ENCODE peak calls at places on chromosomes 4 and X, in seven cellular contexts. One of them, this sample, is unnamed.
A peak's percentile ranks its signal among the peaks of the same experiment; 100 is the strongest.

GRCh38 chr4:42641696-42642095 is 15.2 kb downstream of the ATP8A1 start:
- DNase-seq in uterus: no peak
- DNase-seq in ovary: no peak
- DNase-seq in tibial nerve: no peak
- DNase-seq in foreskin keratinocyte: no peak
- DNase-seq in A549: no peak
- DNase-seq in adrenal gland: no peak
- DNase-seq in this sample: no peak

GRCh38 chrX:125340508-125340907 is 20.8 kb downstream of the TEX13C start:
- DNase-seq in uterus: no peak
- DNase-seq in ovary: no peak
- DNase-seq in tibial nerve: no peak
- DNase-seq in foreskin keratinocyte: no peak
- DNase-seq in A549: no peak
- DNase-seq in adrenal gland: no peak
- DNase-seq in this sample: no peak

GRCh38 chr4:42282081-42282901 is 115.0 kb upstream of the SHISA3 start:
- DNase-seq in uterus: peak; percentile 19
- DNase-seq in ovary: peak; percentile 46
- DNase-seq in tibial nerve: peak; percentile 51
- DNase-seq in foreskin keratinocyte: peak; percentile 14
- DNase-seq in A549: peak; percentile 63
- DNase-seq in adrenal gland: peak; percentile 50
- DNase-seq in this sample: no peak

GRCh38 chr4:109848501-109848900 is 594 bp downstream of the LRIT3 start:
- DNase-seq in uterus: no peak
- DNase-seq in ovary: no peak
- DNase-seq in tibial nerve: no peak
- DNase-seq in foreskin keratinocyte: no peak
- DNase-seq in A549: no peak
- DNase-seq in adrenal gland: no peak
- DNase-seq in this sample: no peak

GRCh38 chr4:105232374-105232773 is 85.7 kb downstream of the TET2 start:
- DNase-seq in uterus: no peak
- DNase-seq in ovary: no peak
- DNase-seq in tibial nerve: no peak
- DNase-seq in foreskin keratinocyte: no peak
- DNase-seq in A549: no peak
- DNase-seq in adrenal gland: no peak
- DNase-seq in this sample: no peak

GRCh38 chrX:108198420-108198819 is 106.8 kb downstream of the ATG4A start:
- DNase-seq in uterus: peak; percentile 49
- DNase-seq in ovary: peak; percentile 72
- DNase-seq in tibial nerve: no peak
- DNase-seq in foreskin keratinocyte: no peak
- DNase-seq in A549: no peak
- DNase-seq in adrenal gland: peak; percentile 18
- DNase-seq in this sample: no peak

GRCh38 chr4:93810340-93810992 is 18.1 kb upstream of the ATOH1 start:
- DNase-seq in uterus: no peak
- DNase-seq in ovary: no peak
- DNase-seq in tibial nerve: no peak
- DNase-seq in foreskin keratinocyte: no peak
- DNase-seq in A549: no peak
- DNase-seq in adrenal gland: no peak
- DNase-seq in this sample: no peak

GRCh38 chr4:133152801-133153526 is 3.9 kb downstream of the PCDH10 start:
- DNase-seq in uterus: no peak
- DNase-seq in ovary: no peak
- DNase-seq in tibial nerve: no peak
- DNase-seq in foreskin keratinocyte: no peak
- DNase-seq in A549: no peak
- DNase-seq in adrenal gland: no peak
- DNase-seq in this sample: no peak

GRCh38 chr4:878796-879729 is 53.1 kb downstream of the GAK start:
- DNase-seq in uterus: no peak
- DNase-seq in ovary: no peak
- DNase-seq in tibial nerve: no peak
- DNase-seq in foreskin keratinocyte: no peak
- DNase-seq in A549: no peak
- DNase-seq in adrenal gland: no peak
- DNase-seq in this sample: no peak

GRCh38 chrX:139206914-139207313 is 323.6 kb upstream of the F9 start:
- DNase-seq in uterus: no peak
- DNase-seq in ovary: no peak
- DNase-seq in tibial nerve: no peak
- DNase-seq in foreskin keratinocyte: no peak
- DNase-seq in A549: no peak
- DNase-seq in adrenal gland: no peak
- DNase-seq in this sample: no peak

GRCh38 chrX:104707572-104707971 is 141.6 kb downstream of the IL1RAPL2 start:
- DNase-seq in uterus: no peak
- DNase-seq in ovary: no peak
- DNase-seq in tibial nerve: no peak
- DNase-seq in foreskin keratinocyte: no peak
- DNase-seq in A549: no peak
- DNase-seq in adrenal gland: no peak
- DNase-seq in this sample: no peak

GRCh38 chr4:19879330-19879729 is 372.4 kb upstream of the SLIT2 start:
- DNase-seq in uterus: no peak
- DNase-seq in ovary: no peak
- DNase-seq in tibial nerve: no peak
- DNase-seq in foreskin keratinocyte: no peak
- DNase-seq in A549: no peak
- DNase-seq in adrenal gland: no peak
- DNase-seq in this sample: no peak

GRCh38 chrX:15359701-15360100 is 24.4 kb upstream of the PIGA start:
- DNase-seq in uterus: no peak
- DNase-seq in ovary: no peak
- DNase-seq in tibial nerve: no peak
- DNase-seq in foreskin keratinocyte: no peak
- DNase-seq in A549: no peak
- DNase-seq in adrenal gland: no peak
- DNase-seq in this sample: no peak

GRCh38 chr4:37430718-37431416 is 186.3 kb downstream of the NWD2 start:
- DNase-seq in uterus: no peak
- DNase-seq in ovary: no peak
- DNase-seq in tibial nerve: no peak
- DNase-seq in foreskin keratinocyte: no peak
- DNase-seq in A549: no peak
- DNase-seq in adrenal gland: no peak
- DNase-seq in this sample: no peak

GRCh38 chr4:140151700-140152014 is 2.3 kb downstream of the MAML3 start:
- DNase-seq in uterus: peak; percentile 78
- DNase-seq in ovary: peak; percentile 86
- DNase-seq in tibial nerve: peak; percentile 51
- DNase-seq in foreskin keratinocyte: peak; percentile 72
- DNase-seq in A549: peak; percentile 94
- DNase-seq in adrenal gland: peak; percentile 90
- DNase-seq in this sample: peak; percentile 41

GRCh38 chrX:46567388-46567787 is 6.2 kb upstream of the CHST7 start:
- DNase-seq in uterus: no peak
- DNase-seq in ovary: no peak
- DNase-seq in tibial nerve: no peak
- DNase-seq in foreskin keratinocyte: no peak
- DNase-seq in A549: peak; percentile 80
- DNase-seq in adrenal gland: no peak
- DNase-seq in this sample: no peak

GRCh38 chr4:37561803-37562207 is 124.4 kb downstream of the RELL1 start:
- DNase-seq in uterus: no peak
- DNase-seq in ovary: no peak
- DNase-seq in tibial nerve: no peak
- DNase-seq in foreskin keratinocyte: peak; percentile 86
- DNase-seq in A549: peak; percentile 69
- DNase-seq in adrenal gland: no peak
- DNase-seq in this sample: no peak

GRCh38 chr4:158411180-158411721 is 110.4 kb upstream of the RXFP1 start:
- DNase-seq in uterus: no peak
- DNase-seq in ovary: no peak
- DNase-seq in tibial nerve: no peak
- DNase-seq in foreskin keratinocyte: no peak
- DNase-seq in A549: no peak
- DNase-seq in adrenal gland: no peak
- DNase-seq in this sample: no peak

GRCh38 chr4:40511017-40511614 is 118.5 kb downstream of the RBM47 start:
- DNase-seq in uterus: no peak
- DNase-seq in ovary: no peak
- DNase-seq in tibial nerve: no peak
- DNase-seq in foreskin keratinocyte: no peak
- DNase-seq in A549: no peak
- DNase-seq in adrenal gland: no peak
- DNase-seq in this sample: no peak

GRCh38 chr4:1477045-1477905 is 71.0 kb upstream of the NKX1-1 start:
- DNase-seq in uterus: peak; percentile 6
- DNase-seq in ovary: peak; percentile 17
- DNase-seq in tibial nerve: no peak
- DNase-seq in foreskin keratinocyte: no peak
- DNase-seq in A549: no peak
- DNase-seq in adrenal gland: no peak
- DNase-seq in this sample: no peak

GRCh38 chrX:23803931-23804381 is 21.0 kb downstream of the SAT1 start:
- DNase-seq in uterus: no peak
- DNase-seq in ovary: no peak
- DNase-seq in tibial nerve: no peak
- DNase-seq in foreskin keratinocyte: peak; percentile 91
- DNase-seq in A549: peak; percentile 96
- DNase-seq in adrenal gland: no peak
- DNase-seq in this sample: no peak
- H3K27ac ChIP-seq in uterus: peak overlapping the region; percentile 50
- H3K27ac ChIP-seq in ovary: no peak overlapping the region
- H3K27ac ChIP-seq in tibial nerve: no peak overlapping the region
- H3K27ac ChIP-seq in foreskin keratinocyte: peak overlapping the region; percentile 95
- H3K27ac ChIP-seq in A549: peak overlapping the region; percentile 88
- H3K27ac ChIP-seq in adrenal gland: no peak overlapping the region
- H3K27ac ChIP-seq in this sample: no peak overlapping the region

GRCh38 chrX:48584698-48585097 is 10.4 kb downstream of the RBM3 start:
- DNase-seq in uterus: no peak
- DNase-seq in ovary: no peak
- DNase-seq in tibial nerve: no peak
- DNase-seq in foreskin keratinocyte: no peak
- DNase-seq in A549: no peak
- DNase-seq in adrenal gland: no peak
- DNase-seq in this sample: no peak

GRCh38 chrX:48589482-48590162 is 7.7 kb upstream of the WDR13 start:
- DNase-seq in uterus: no peak
- DNase-seq in ovary: no peak
- DNase-seq in tibial nerve: no peak
- DNase-seq in foreskin keratinocyte: no peak
- DNase-seq in A549: no peak
- DNase-seq in adrenal gland: no peak
- DNase-seq in this sample: no peak

GRCh38 chrX:48592971-48593370 is 4.3 kb upstream of the WDR13 start:
- DNase-seq in uterus: no peak
- DNase-seq in ovary: no peak
- DNase-seq in tibial nerve: no peak
- DNase-seq in foreskin keratinocyte: no peak
- DNase-seq in A549: no peak
- DNase-seq in adrenal gland: no peak
- DNase-seq in this sample: no peak

GRCh38 chrX:48595929-48596328 is 1.4 kb upstream of the WDR13 start:
- DNase-seq in uterus: no peak
- DNase-seq in ovary: no peak
- DNase-seq in tibial nerve: no peak
- DNase-seq in foreskin keratinocyte: no peak
- DNase-seq in A549: no peak
- DNase-seq in adrenal gland: no peak
- DNase-seq in this sample: no peak

DNA sequence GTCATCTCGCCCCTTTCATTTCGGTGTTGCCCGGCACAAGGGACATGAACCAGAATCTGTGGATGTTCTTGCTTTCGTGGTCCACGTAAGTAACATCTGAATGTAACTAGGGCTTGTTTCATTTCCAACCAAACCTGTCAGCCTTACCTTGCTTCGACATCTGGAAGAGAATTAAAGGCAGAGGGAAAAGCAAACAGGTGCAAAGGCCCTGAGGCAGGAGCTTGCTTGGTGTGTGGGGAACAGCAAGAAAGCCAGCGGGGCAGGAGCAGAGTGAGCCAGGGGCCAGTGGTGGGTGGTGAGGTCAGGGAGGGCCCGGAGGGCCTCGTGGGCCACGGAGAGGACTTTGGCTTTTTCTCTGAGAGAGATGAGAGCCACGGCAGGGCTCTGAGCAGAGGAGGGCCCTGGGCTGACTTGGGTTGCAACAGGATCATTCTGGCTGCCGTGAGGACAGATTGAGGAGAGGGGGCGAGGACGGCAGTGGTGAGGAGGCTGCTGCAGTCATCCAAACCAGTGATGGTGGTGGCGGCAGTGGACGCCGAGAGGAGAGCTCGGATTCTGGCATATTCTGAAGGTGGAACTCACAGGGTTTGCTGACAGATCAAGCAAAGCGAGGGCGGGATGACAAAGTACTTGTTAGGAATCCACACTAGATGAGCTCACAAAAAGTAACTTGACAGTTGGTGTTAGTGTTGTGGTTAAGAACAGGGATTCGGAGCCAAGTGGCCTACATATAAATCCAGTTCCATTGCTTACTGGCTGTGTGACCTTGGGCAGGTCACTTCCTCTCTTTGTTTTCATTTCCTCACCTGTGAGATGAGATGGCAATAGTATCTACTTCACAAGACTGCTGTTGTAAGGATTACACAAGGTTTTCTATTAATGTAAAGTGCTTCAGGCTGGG is 6.8 kb upstream of the WDR13 start:
- DNase-seq in uterus: no peak
- DNase-seq in ovary: no peak
- DNase-seq in tibial nerve: no peak
- DNase-seq in foreskin keratinocyte: no peak
- DNase-seq in A549: no peak
- DNase-seq in adrenal gland: no peak
- DNase-seq in this sample: no peak
- H3K27ac ChIP-seq in uterus: no peak overlapping the region
- H3K27ac ChIP-seq in ovary: no peak overlapping the region
- H3K27ac ChIP-seq in tibial nerve: no peak overlapping the region
- H3K27ac ChIP-seq in foreskin keratinocyte: no peak overlapping the region
- H3K27ac ChIP-seq in A549: no peak overlapping the region
- H3K27ac ChIP-seq in adrenal gland: no peak overlapping the region
- H3K27ac ChIP-seq in this sample: peak overlapping the region; percentile 6

GRCh38 chr4:121822796-121823504 is 733 bp downstream of the CCNA2 start:
- DNase-seq in uterus: peak; percentile 22
- DNase-seq in ovary: peak; percentile 45
- DNase-seq in tibial nerve: no peak
- DNase-seq in foreskin keratinocyte: no peak
- DNase-seq in A549: peak; percentile 25
- DNase-seq in adrenal gland: no peak
- DNase-seq in this sample: no peak
- H3K27ac ChIP-seq in uterus: no peak overlapping the region
- H3K27ac ChIP-seq in ovary: no peak overlapping the region
- H3K27ac ChIP-seq in tibial nerve: no peak overlapping the region
- H3K27ac ChIP-seq in foreskin keratinocyte: peak overlapping the region; percentile 79
- H3K27ac ChIP-seq in A549: peak overlapping the region; percentile 93
- H3K27ac ChIP-seq in adrenal gland: no peak overlapping the region
- H3K27ac ChIP-seq in this sample: no peak overlapping the region

DNA sequence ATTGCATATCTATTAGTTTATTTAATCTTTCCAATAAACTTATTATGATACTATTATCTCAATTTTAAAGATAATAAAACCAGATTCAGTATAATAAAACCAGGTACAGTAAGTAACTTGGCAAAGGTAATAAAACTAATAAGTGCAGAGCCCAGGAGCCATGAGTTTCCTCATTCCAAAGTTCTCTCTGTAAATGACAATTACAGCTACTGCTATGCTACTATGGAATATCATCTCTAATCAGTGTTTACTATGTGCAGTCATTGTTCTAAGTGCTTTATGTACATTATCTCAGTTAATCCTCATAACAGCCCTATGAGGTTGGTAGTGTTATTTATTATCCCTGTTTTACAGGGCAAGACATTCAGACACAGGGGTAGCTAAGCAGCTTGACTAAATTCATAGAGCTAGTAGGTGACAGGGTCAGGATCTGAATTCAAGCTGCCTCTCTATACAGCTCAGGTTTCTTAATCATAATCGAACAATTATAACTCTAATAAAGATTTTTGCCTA is 285.0 kb upstream of the PITX2 start:
- DNase-seq in uterus: no peak
- DNase-seq in ovary: no peak
- DNase-seq in tibial nerve: no peak
- DNase-seq in foreskin keratinocyte: no peak
- DNase-seq in A549: no peak
- DNase-seq in adrenal gland: no peak
- DNase-seq in this sample: no peak
- H3K27ac ChIP-seq in uterus: no peak overlapping the region
- H3K27ac ChIP-seq in ovary: no peak overlapping the region
- H3K27ac ChIP-seq in tibial nerve: no peak overlapping the region
- H3K27ac ChIP-seq in foreskin keratinocyte: no peak overlapping the region
- H3K27ac ChIP-seq in A549: no peak overlapping the region
- H3K27ac ChIP-seq in adrenal gland: no peak overlapping the region
- H3K27ac ChIP-seq in this sample: no peak overlapping the region

This sample was measured in caudate nucleus.